ENCODE peak calls at places on chromosome 22, in seven cellular contexts. C is mammary epithelial cell, N is tibial nerve, W is cardiac muscle cell, A is IMR-90, M is A549, S is dorsolateral prefrontal cortex. I is an unnamed sample.

GRCh38 chr22:33803883-33804282 is 116.4 kb downstream of the LARGE1 start:
- DNase-seq in A (peak; percentile 15), M (no peak), C (no peak), W (no peak), N (no peak), S (no peak), I (no peak)

GRCh38 chr22:20764053-20764720 is 9.7 kb upstream of the SERPIND1 start:
- DNase-seq in S (no peak), M (no peak), W (no peak), A (no peak), C (no peak), N (no peak), I (no peak)

GRCh38 chr22:23113847-23114720 is 27.7 kb downstream of the RSPH14 start:
- DNase-seq in N (no peak), S (peak; percentile 90), C (no peak), M (no peak), A (no peak), W (peak; percentile 52), I (no peak)

GRCh38 chr22:38871360-38872171 is 450 bp downstream of the CBX6 start:
- DNase-seq in S (peak; percentile 20), N (no peak), C (peak; percentile 25), A (no peak), W (peak; percentile 30), M (peak; percentile 19), I (no peak)

GRCh38 chr22:47343611-47344010 is 581.2 kb downstream of the TBC1D22A start:
- DNase-seq in N (no peak), W (no peak), M (no peak), A (no peak), S (no peak), C (no peak), I (no peak)

GRCh38 chr22:30305906-30306628 is 16.8 kb upstream of the CASTOR1 start:
- DNase-seq in W (no peak), M (no peak), A (no peak), N (no peak), S (no peak), C (peak; percentile 60), I (peak; percentile 54)

GRCh38 chr22:31344369-31345330 is 1.5 kb downstream of the PATZ1 start:
- DNase-seq in W (peak; percentile 5), M (no peak), N (peak; percentile 49), C (no peak), A (peak; percentile 57), S (no peak), I (peak; percentile 53)

GRCh38 chr22:47444746-47445065 is 682.3 kb downstream of the TBC1D22A start:
- DNase-seq in M (no peak), W (no peak), N (no peak), C (no peak), A (no peak), S (peak; percentile 5), I (no peak)

GRCh38 chr22:30277547-30278344 is 11.1 kb upstream of the OSM start:
- DNase-seq in C (peak; percentile 78), S (no peak), W (peak; percentile 33), N (no peak), A (peak; percentile 80), M (no peak), I (peak; percentile 81)

GRCh38 chr22:41048791-41049717 is 43.3 kb upstream of the EP300 start:
- DNase-seq in M (no peak), A (peak; percentile 80), N (peak; percentile 51), S (peak; percentile 13), W (peak; percentile 45), C (peak; percentile 28), I (no peak)

GRCh38 chr22:39306456-39307361 is 12.7 kb downstream of the RPL3 start:
- DNase-seq in A (no peak), C (no peak), M (peak; percentile 54), S (peak; percentile 37), W (peak; percentile 59), N (no peak), I (peak; percentile 46)

GRCh38 chr22:38230108-38230825 is 28.5 kb downstream of the MAFF start:
- DNase-seq in A (no peak), S (peak; percentile 74), M (peak; percentile 60), W (peak; percentile 51), C (no peak), N (no peak), I (peak; percentile 90)

GRCh38 chr22:32130464-32130863 is 28.6 kb downstream of the C22orf42 start:
- DNase-seq in N (no peak), M (no peak), C (peak; percentile 16), S (peak; percentile 41), W (no peak), A (no peak), I (no peak)

GRCh38 chr22:46740910-46741785 is 3.1 kb upstream of the CERK start:
- DNase-seq in C (no peak), M (no peak), A (no peak), S (no peak), W (no peak), N (no peak), I (no peak)

GRCh38 chr22:30731658-30732057 is 37.0 kb downstream of the OSBP2 start:
- DNase-seq in C (no peak), M (no peak), S (no peak), N (no peak), W (no peak), A (no peak), I (no peak)

GRCh38 chr22:24424001-24424900 is 3.1 kb upstream of the ADORA2A start:
- DNase-seq in W (no peak), A (no peak), S (no peak), N (no peak), M (no peak), C (no peak), I (no peak)

GRCh38 chr22:43631201-43631600 is 180.9 kb downstream of the EFCAB6 start:
- DNase-seq in N (no peak), M (no peak), A (no peak), S (no peak), C (no peak), W (no peak), I (no peak)

GRCh38 chr22:17191163-17191562 is 28.1 kb downstream of the ADA2 start:
- DNase-seq in M (no peak), A (peak; percentile 55), S (no peak), W (no peak), N (no peak), C (peak; percentile 6), I (no peak)

GRCh38 chr22:22721681-22722309 is 77.4 kb downstream of the GGTLC2 start:
- DNase-seq in N (no peak), C (peak; percentile 45), S (no peak), M (no peak), W (no peak), A (peak; percentile 83), I (peak; percentile 65)

GRCh38 chr22:37757663-37758062 is 50.1 kb upstream of the GCAT start:
- DNase-seq in W (no peak), S (no peak), A (no peak), M (no peak), N (no peak), C (no peak), I (no peak)

GRCh38 chr22:38730411-38730871 is 24.7 kb downstream of the GTPBP1 start:
- DNase-seq in W (no peak), S (no peak), M (no peak), C (no peak), N (no peak), A (no peak), I (no peak)

GRCh38 chr22:38645430-38645829 is 10.8 kb downstream of the FAM227A start:
- DNase-seq in S (no peak), C (peak; percentile 53), M (no peak), W (no peak), N (no peak), A (no peak), I (peak; percentile 89)

GRCh38 chr22:30245985-30246901 is at the start of gene LIF:
- DNase-seq in A (peak; percentile 86), C (peak; percentile 76), S (no peak), W (peak; percentile 50), N (no peak), M (no peak), I (peak; percentile 43)

GRCh38 chr22:17258015-17258827 is 39.0 kb upstream of the ADA2 start:
- DNase-seq in C (peak; percentile 65), W (peak; percentile 79), N (no peak), S (no peak), A (no peak), M (no peak), I (peak; percentile 50)

GRCh38 chr22:26890870-26891269 is 233.5 kb downstream of the MIAT start:
- DNase-seq in M (peak; percentile 40), W (peak; percentile 23), S (no peak), N (no peak), C (no peak), A (no peak), I (peak; percentile 7)
- TF ChIP-seq CTCF in M (peak; percentile 15), W (no peak), S (no peak), N (no peak), C (no peak), A (no peak), I (peak; percentile 22)

DNA sequence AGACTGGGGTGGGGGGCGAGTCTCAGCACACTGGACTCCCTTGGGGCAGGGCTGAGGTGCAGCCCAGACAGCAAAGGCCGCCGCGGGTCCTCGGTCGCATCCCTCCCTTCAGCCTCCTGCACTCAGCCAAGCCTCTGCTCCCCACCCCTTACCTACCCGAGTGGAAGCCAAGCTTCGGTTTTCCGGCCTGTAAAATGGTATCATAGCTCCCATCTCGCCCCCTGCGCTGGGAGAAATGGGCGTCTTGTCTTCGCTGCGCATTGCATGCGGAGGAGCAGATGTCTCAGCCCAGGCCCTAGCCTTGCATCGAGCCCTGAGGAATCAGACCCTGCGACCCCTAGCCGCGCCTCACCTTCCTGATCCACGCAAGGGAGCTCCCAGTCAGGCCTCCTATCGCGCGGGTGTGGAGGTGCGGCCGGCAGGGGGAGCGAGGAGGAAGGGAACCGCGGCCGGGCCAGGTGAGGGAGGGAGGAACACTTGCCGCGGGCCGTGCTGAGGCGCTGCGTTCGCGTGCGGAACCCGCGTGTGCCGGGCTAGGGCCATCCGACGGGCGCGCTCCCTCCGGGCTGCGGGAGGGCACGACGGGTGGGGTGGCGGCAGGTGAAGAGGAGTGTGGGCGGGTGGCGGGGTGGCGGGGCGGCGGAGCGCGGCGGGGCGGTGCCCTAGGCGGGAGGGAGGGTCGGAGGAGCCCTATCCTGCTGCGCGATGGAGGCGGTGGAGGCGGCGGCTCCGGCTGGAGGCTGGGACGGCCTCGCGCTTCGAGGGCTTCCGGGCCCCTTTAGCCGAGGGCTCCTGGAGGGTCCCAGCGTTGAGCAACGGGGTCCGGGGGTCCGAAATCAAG is 4.1 kb upstream of the TBX1 start:
- DNase-seq in W (peak; percentile 62), M (peak; percentile 54), S (no peak), N (no peak), A (no peak), C (peak; percentile 48), I (peak; percentile 82)
- H3K4me3 ChIP-seq in W (no peak overlapping the region), M (peak overlapping the region; percentile 42), S (no peak overlapping the region), N (peak overlapping the region; percentile 31), A (no peak overlapping the region), C (no peak overlapping the region), I (peak overlapping the region; percentile 4)

GRCh38 chr22:27771637-27772369 is 29.8 kb downstream of the MN1 start:
- DNase-seq in M (no peak), S (no peak), A (no peak), N (no peak), W (no peak), C (no peak), I (no peak)
- TF ChIP-seq CTCF in M (no peak), S (no peak), A (no peak), N (no peak), W (no peak), C (no peak), I (no peak)

DNA sequence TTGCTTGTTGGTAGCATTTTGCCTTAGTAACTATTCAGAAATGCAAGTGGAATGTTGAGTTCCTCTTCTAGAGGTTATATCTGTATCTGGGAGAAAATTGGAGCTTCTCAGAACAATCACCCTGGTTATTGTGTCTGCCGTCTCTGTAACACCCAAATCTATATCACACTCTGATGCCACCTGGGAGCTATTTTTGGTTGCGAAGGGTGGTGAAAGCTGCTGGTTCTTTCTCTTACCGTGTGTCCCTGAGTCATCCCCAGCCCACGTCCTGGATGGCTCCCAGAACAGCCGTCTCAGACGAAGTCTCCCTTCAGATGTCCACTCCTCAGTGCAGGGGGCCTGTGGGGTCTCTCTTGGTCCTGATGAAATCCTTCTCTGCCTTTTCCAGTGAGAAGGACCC is 83.5 kb downstream of the C22orf31 start:
- DNase-seq in M (no peak), S (peak; percentile 70), A (peak; percentile 54), W (peak; percentile 19), N (no peak), C (peak; percentile 80), I (peak; percentile 70)
- H3K4me3 ChIP-seq in M (peak overlapping the region; percentile 22), S (no peak overlapping the region), A (no peak overlapping the region), W (no peak overlapping the region), N (no peak overlapping the region), C (peak overlapping the region; percentile 52), I (no peak overlapping the region)

I was measured in epithelial cell of esophagus.